ENCODE peak calls at places on chromosome 21, in five cellular contexts. J, A, T, E and N are unnamed samples. For H3K4me1 and H3K36me3, the result is how much of the 10 kb centered on the place peaks cover.

GRCh38 chr21:17492415-17493168 is 20.3 kb upstream of the CXADR start:
- DNase-seq in A (no peak), J (no peak), E (no peak), T (no peak), N (no peak)

GRCh38 chr21:36155603-36156338 is 853 bp upstream of the DOP1B start:
- DNase-seq in E (no peak), T (peak), J (no peak), A (no peak), N (no peak)

GRCh38 chr21:41919666-41920398 is 34.0 kb downstream of the C2CD2 start:
- DNase-seq in A (no peak), E (no peak), T (no peak), J (no peak), N (no peak)

GRCh38 chr21:15409031-15409430 is 320.8 kb upstream of the USP25 start:
- DNase-seq in T (no peak), J (no peak), E (no peak), A (no peak), N (no peak)

GRCh38 chr21:21163904-21164303 is 165.7 kb downstream of the NCAM2 start:
- DNase-seq in A (peak), J (peak), T (peak), E (no peak), N (peak)

GRCh38 chr21:37172646-37173045 is 94.5 kb downstream of the VPS26C start:
- DNase-seq in J (no peak), E (no peak), A (no peak), T (no peak), N (no peak)

GRCh38 chr21:25842925-25843324 is 108.2 kb downstream of the GABPA start:
- DNase-seq in T (no peak), E (no peak), J (no peak), A (no peak), N (no peak)

GRCh38 chr21:25614441-25614840 is 7.2 kb upstream of the MRPL39 start:
- DNase-seq in A (no peak), J (no peak), T (no peak), E (no peak), N (no peak)

GRCh38 chr21:34340062-34340461 is 23.7 kb upstream of the KCNE2 start:
- DNase-seq in E (no peak), A (no peak), J (no peak), T (no peak), N (no peak)

GRCh38 chr21:14956826-14957225 is 108.0 kb downstream of the NRIP1 start:
- DNase-seq in T (no peak), A (no peak), E (no peak), J (no peak), N (no peak)

GRCh38 chr21:18772404-18772803 is 368.8 kb upstream of the TMPRSS15 start:
- DNase-seq in A (no peak), E (no peak), J (no peak), T (no peak), N (no peak)

GRCh38 chr21:35850029-35850428 is 210.3 kb downstream of the SETD4 start:
- DNase-seq in E (no peak), T (no peak), J (no peak), A (no peak), N (no peak)

GRCh38 chr21:31161157-31161556 is 122.9 kb upstream of the KRTAP19-8 start:
- DNase-seq in T (no peak), A (no peak), J (no peak), E (no peak), N (no peak)

GRCh38 chr21:26389971-26390641 is 183.0 kb downstream of the CYYR1 start:
- DNase-seq in A (no peak), T (no peak), J (no peak), E (no peak), N (no peak)

GRCh38 chr21:36847189-36847588 is 119.3 kb downstream of the HLCS start:
- DNase-seq in T (no peak), A (no peak), J (no peak), E (no peak), N (peak)

GRCh38 chr21:31857096-31857495 is 15.7 kb upstream of the HUNK start:
- DNase-seq in J (no peak), A (peak), E (no peak), T (no peak), N (no peak)

GRCh38 chr21:28336299-28336698 is 656.4 kb downstream of the LTN1 start:
- DNase-seq in E (no peak), J (no peak), T (no peak), A (no peak), N (no peak)

GRCh38 chr21:28337319-28337718 is 655.4 kb downstream of the LTN1 start:
- DNase-seq in T (no peak), A (no peak), J (no peak), E (no peak), N (no peak)

GRCh38 chr21:28333455-28334108 is 659.1 kb downstream of the LTN1 start:
- DNase-seq in T (no peak), J (no peak), E (no peak), A (no peak), N (no peak)

GRCh38 chr21:28332796-28333195 is 659.9 kb downstream of the LTN1 start:
- DNase-seq in E (no peak), J (no peak), A (no peak), T (no peak), N (no peak)

GRCh38 chr21:28334407-28334806 is 658.3 kb downstream of the LTN1 start:
- DNase-seq in A (no peak), E (no peak), J (no peak), T (no peak), N (no peak)
- H3K4me1 ChIP-seq in A (under half), E (under half), J (under half), T (under half), N (under half)

GRCh38 chr21:43015906-43016540 is 41.7 kb downstream of the PKNOX1 start:
- DNase-seq in E (no peak), T (no peak), A (no peak), J (no peak), N (no peak)
- H3K36me3 ChIP-seq in E (half or more), T (half or more), A (under half), J (under half), N (half or more)

DNA sequence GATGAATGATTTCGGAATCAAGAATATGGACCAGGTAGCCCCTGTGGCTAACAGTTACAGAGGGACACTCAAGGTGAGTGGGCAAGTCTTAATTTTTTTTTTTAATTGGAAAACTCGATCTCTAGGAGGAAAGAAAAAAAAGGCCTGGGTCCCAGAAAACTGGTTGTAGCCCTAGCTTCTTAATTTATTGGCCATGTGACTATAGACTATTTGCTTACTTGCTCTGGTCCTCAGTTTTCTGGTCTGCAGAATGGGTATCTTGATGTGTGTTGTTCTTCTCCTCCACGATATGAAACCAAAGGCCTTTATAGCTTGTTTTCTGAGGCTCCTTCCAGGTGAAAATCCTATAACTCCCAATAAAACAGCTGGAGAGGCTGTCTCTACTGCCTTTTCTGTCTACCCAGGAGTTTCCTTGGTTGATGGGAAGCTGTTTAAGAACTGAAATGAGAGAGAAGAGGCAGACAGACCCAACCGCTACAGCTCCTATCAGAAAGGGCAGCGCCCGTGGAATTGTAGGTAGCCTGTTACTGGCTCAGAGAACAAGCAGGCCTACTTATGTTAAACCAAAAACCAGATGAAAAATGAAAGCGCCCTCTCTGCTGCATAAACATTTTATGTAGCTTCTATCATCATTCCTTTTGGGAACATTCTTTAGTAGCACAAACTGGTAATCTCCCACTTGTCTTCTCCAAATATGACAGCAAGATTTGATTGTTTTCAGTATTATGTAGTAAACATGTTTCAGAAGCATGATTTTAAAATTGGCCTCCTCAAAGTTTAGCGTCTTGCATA is 4.5 kb downstream of the ETS2 start:
- DNase-seq in A (no peak), E (no peak), J (no peak), T (no peak), N (peak)
- H3K4me1 ChIP-seq in A (under half), E (under half), J (under half), T (under half), N (half or more)

GRCh38 chr21:42937960-42938580 is 12.6 kb upstream of the ERVH48-1 start:
- DNase-seq in E (no peak), A (no peak), T (no peak), J (peak), N (no peak)
- H3K36me3 ChIP-seq in E (under half), A (under half), T (under half), J (under half), N (under half)

DNA sequence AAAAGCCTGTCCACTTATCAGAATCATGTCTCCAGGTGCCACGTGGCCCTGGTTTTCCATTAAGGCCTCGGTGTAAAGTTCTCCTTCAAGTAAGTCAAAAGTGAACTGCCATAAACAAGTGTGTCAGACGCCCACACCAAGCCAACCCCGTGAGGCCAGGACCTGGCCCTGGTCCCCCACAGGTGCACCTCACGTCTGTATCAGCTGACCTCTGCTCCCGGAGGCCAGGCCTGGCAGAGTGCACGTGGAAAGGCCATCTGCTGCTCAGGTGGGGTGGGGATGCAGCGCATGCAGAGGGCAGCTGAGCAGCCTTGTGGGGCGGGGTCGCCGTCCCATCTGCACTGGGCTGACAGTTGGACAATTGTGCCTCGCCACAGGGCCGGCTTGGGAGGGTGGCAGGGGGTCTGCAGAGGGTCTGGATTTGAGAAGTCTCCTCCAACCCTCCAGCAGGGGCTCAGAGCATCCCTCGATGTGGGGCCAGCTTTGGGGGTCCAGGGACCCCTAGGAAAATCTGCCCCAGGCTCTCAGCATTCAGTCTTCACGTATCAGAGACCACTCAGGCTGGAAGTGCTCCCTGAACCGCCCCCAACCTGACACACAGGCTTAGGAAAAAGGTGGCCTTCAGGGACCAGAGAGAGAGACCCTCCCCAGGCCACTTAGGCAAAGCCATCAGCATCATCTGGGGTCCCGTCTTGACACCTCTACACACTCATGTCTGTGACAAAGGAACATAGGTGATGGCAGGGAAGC is 3.0 kb downstream of the SLC19A1 start:
- DNase-seq in T (peak), E (no peak), A (peak), J (peak), N (no peak)
- H3K4me1 ChIP-seq in T (under half), E (under half), A (under half), J (under half), N (under half)

DNA sequence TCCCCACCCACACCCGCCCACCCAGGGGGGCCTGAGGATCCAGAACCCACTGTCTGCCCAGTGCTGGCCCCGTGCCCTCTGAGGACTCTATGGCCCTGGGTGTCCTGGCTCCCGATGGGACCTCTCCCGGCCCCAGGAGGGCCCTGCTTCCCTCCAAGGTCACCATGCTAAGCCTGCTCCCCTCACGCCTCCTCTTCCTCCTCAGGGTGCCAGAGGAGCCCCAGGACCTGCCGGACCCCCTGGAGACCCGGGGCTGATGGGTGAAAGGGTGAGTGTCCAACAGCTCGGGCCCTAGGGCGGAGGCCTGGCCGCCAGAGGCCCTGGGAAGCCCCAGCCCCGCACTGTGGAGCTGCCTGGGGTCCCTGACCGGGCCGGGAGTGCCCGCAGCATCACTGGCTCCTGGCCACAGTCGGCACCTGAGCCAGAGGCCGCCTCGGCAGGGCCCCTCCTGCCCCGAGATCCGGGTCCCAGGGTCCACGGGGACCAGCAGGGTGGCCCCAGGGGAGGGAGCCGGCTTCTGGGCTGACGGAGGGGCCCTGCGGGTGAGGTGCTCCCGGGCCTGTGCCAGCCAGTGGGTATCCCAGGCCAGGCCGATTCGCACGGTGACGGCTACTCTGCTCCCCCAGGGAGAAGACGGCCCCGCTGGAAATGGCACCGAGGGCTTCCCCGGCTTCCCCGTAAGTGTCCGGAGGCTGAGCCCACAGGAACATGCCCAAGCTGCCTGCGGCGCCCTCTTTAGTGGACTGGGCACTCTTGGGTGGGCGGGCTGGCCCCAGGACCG is 16.1 kb downstream of the COL6A1 start:
- DNase-seq in J (no peak), E (no peak), A (no peak), T (peak), N (peak)
- H3K36me3 ChIP-seq in J (under half), E (half or more), A (half or more), T (under half), N (half or more)

GRCh38 chr21:46636550-46637289 is 1.2 kb downstream of the PRMT2 start:
- DNase-seq in E (no peak), J (no peak), A (no peak), T (no peak), N (no peak)
- H3K4me1 ChIP-seq in E (under half), J (under half), A (under half), T (under half), N (under half)